ENCODE peak calls at places on chromosomes 13 and 19, in four cellular contexts. U is T-cell, S is KG1, Q is neural crest cell. Y is an unnamed sample.

GRCh38 chr19:794989-795658 is 2.1 kb upstream of the PTBP1 start:
- DNase-seq in Q (no peak), S (no peak), U (no peak), Y (no peak)

GRCh38 chr19:44202470-44202869 is 9.9 kb upstream of the ZNF227 start:
- DNase-seq in Q (no peak), S (no peak), U (no peak), Y (no peak)

GRCh38 chr13:35512271-35512920 is 35.9 kb upstream of the MAB21L1 start:
- DNase-seq in S (no peak), U (no peak), Q (no peak), Y (no peak)

GRCh38 chr13:50945669-50946068 is 36.1 kb downstream of the RNASEH2B start:
- DNase-seq in Q (no peak), U (no peak), S (no peak), Y (no peak)

GRCh38 chr13:95164830-95165229 is 136.4 kb downstream of the ABCC4 start:
- DNase-seq in Q (no peak), S (no peak), U (no peak), Y (no peak)

GRCh38 chr19:36482876-36483275 is 6.5 kb downstream of the ZNF566 start:
- DNase-seq in Q (no peak), U (no peak), S (no peak), Y (no peak)

GRCh38 chr19:13633522-13633922 is 127.2 kb upstream of the CACNA1A start:
- DNase-seq in Q (no peak), U (no peak), S (no peak), Y (no peak)

GRCh38 chr19:15124572-15125231 is 17.5 kb downstream of the SYDE1 start:
- DNase-seq in Q (no peak), U (no peak), S (no peak), Y (no peak)

GRCh38 chr13:73166204-73166603 is 107.4 kb downstream of the KLF5 start:
- DNase-seq in U (no peak), Q (no peak), S (no peak), Y (no peak)

GRCh38 chr19:30449673-30450072 is 77.5 kb downstream of the ZNF536 start:
- DNase-seq in U (no peak), Q (peak), S (no peak), Y (no peak)

GRCh38 chr19:48169585-48169973 is 565 bp downstream of the LIG1 start:
- DNase-seq in U (peak), Q (peak), S (no peak), Y (peak)

GRCh38 chr13:69109891-69110525 is 997.6 kb upstream of the ATXN8OS start:
- DNase-seq in Q (no peak), S (no peak), U (no peak), Y (no peak)

GRCh38 chr19:8631425-8631819 is 989 bp downstream of the NFILZ start:
- DNase-seq in S (no peak), U (no peak), Q (no peak), Y (no peak)

GRCh38 chr13:113874579-113875428 is 10.9 kb upstream of the GAS6 start:
- DNase-seq in S (no peak), U (no peak), Q (no peak), Y (no peak)

GRCh38 chr19:46697142-46697960 is 19.6 kb downstream of the PRKD2 start:
- DNase-seq in Q (peak), U (no peak), S (no peak), Y (no peak)

GRCh38 chr19:56301152-56301551 is 13.5 kb downstream of the ZSCAN5A start:
- DNase-seq in Q (no peak), S (no peak), U (no peak), Y (no peak)

GRCh38 chr13:99871249-99871898 is 100.2 kb downstream of the ZIC5 start:
- DNase-seq in S (no peak), Q (no peak), U (no peak), Y (no peak)

GRCh38 chr13:30382836-30383525 is 39.3 kb upstream of the UBE2L5 start:
- DNase-seq in U (peak), Q (no peak), S (no peak), Y (no peak)

GRCh38 chr13:73274147-73274546 is 215.3 kb downstream of the KLF5 start:
- DNase-seq in Q (no peak), S (no peak), U (no peak), Y (no peak)

GRCh38 chr19:2488942-2489731 is 13.2 kb downstream of the GADD45B start:
- DNase-seq in Q (no peak), S (no peak), U (no peak), Y (no peak)

GRCh38 chr19:10848208-10848843 is at the start of gene C19orf38:
- DNase-seq in S (peak), Q (no peak), U (no peak), Y (peak)

GRCh38 chr19:618247-618619 is 15.1 kb downstream of the POLRMT start:
- DNase-seq in S (no peak), Q (no peak), U (no peak), Y (no peak)

GRCh38 chr13:40755082-40755755 is 15.8 kb downstream of the MRPS31 start:
- DNase-seq in Q (no peak), S (no peak), U (no peak), Y (no peak)

GRCh38 chr19:40452016-40452415 is 7.9 kb upstream of the SERTAD3 start:
- DNase-seq in Q (no peak), S (no peak), U (no peak), Y (no peak)

GRCh38 chr19:4120531-4120930 is 3.4 kb downstream of the MAP2K2 start:
- DNase-seq in S (no peak), Q (no peak), U (no peak), Y (no peak)

GRCh38 chr19:1837625-1838105 is 10.6 kb downstream of the REXO1 start:
- DNase-seq in S (no peak), U (peak), Q (peak), Y (no peak)

GRCh38 chr13:94481966-94482365 is 2.5 kb upstream of the DCT start:
- DNase-seq in S (no peak), Q (no peak), U (no peak), Y (no peak)

GRCh38 chr19:19420570-19421301 is 15.3 kb downstream of the GATAD2A start:
- DNase-seq in Q (no peak), U (no peak), S (no peak), Y (no peak)

GRCh38 chr19:51020988-51021651 is 1.6 kb upstream of the KLK10 start:
- DNase-seq in S (peak), Q (no peak), U (no peak), Y (peak)